ENCODE peak calls at places on chromosomes 6 and 20, in four cellular contexts. N is GM12891, J is endothelial cell of umbilical vein, E is HCT116. G is an unnamed sample.

GRCh38 chr6:167115054-167115453 is 7.8 kb upstream of the CCR6 start:
- DNase-seq in J (no peak), E (no peak), N (no peak), G (no peak)

GRCh38 chr20:60228255-60228654 is 270.0 kb downstream of the CDH26 start:
- DNase-seq in J (no peak), E (no peak), N (no peak), G (no peak)

GRCh38 chr20:36497856-36498255 is 43.5 kb upstream of the MYL9 start:
- DNase-seq in J (no peak), E (no peak), N (no peak), G (no peak)

GRCh38 chr6:130681028-130681427 is 146.2 kb upstream of the SMLR1 start:
- DNase-seq in J (peak; percentile 83), N (no peak), E (no peak), G (no peak)

GRCh38 chr6:119129148-119129967 is 50.9 kb upstream of the FAM184A start:
- DNase-seq in J (peak; percentile 77), N (no peak), E (peak; percentile 72), G (peak; percentile 43)

GRCh38 chr20:23826541-23827018 is at the start of gene CST2:
- DNase-seq in N (no peak), E (no peak), J (no peak), G (no peak)

GRCh38 chr6:170190046-170190445 is 100.8 kb downstream of the DLL1 start:
- DNase-seq in J (no peak), N (no peak), E (no peak), G (no peak)

GRCh38 chr20:54256202-54256601 is 48.3 kb downstream of the PFDN4 start:
- DNase-seq in E (no peak), J (no peak), N (no peak), G (no peak)

GRCh38 chr6:24273471-24273870 is 84.4 kb downstream of the DCDC2 start:
- DNase-seq in J (no peak), N (no peak), E (no peak), G (no peak)

GRCh38 chr6:149933036-149933435 is 8.8 kb upstream of the ULBP2 start:
- DNase-seq in J (no peak), E (no peak), N (no peak), G (no peak)

GRCh38 chr6:156780117-156780641 is 3.0 kb downstream of the ARID1B start:
- DNase-seq in N (no peak), J (peak; percentile 91), E (peak; percentile 70), G (peak; percentile 89)

GRCh38 chr20:22716824-22717351 is 132.5 kb upstream of the FOXA2 start:
- DNase-seq in J (peak; percentile 68), N (no peak), E (no peak), G (no peak)

GRCh38 chr6:131082335-131082734 is 19.3 kb upstream of the EPB41L2 start:
- DNase-seq in J (no peak), E (no peak), N (no peak), G (no peak)

GRCh38 chr20:25197173-25197869 is 1.8 kb downstream of the ENTPD6 start:
- DNase-seq in J (no peak), E (no peak), N (no peak), G (no peak)

GRCh38 chr6:1633366-1634021 is 23.8 kb downstream of the FOXC1 start:
- DNase-seq in J (no peak), E (no peak), N (no peak), G (no peak)

GRCh38 chr20:57564951-57565642 is 4.2 kb downstream of the PCK1 start:
- DNase-seq in E (no peak), N (no peak), J (no peak), G (no peak)

GRCh38 chr20:57566399-57566798 is 5.5 kb downstream of the PCK1 start:
- DNase-seq in N (no peak), E (no peak), J (no peak), G (no peak)

GRCh38 chr20:57568088-57568896 is 7.4 kb downstream of the PCK1 start:
- DNase-seq in J (no peak), E (no peak), N (no peak), G (no peak)

GRCh38 chr20:57567471-57568079 is 6.7 kb downstream of the PCK1 start:
- DNase-seq in N (no peak), J (no peak), E (no peak), G (no peak)

DNA sequence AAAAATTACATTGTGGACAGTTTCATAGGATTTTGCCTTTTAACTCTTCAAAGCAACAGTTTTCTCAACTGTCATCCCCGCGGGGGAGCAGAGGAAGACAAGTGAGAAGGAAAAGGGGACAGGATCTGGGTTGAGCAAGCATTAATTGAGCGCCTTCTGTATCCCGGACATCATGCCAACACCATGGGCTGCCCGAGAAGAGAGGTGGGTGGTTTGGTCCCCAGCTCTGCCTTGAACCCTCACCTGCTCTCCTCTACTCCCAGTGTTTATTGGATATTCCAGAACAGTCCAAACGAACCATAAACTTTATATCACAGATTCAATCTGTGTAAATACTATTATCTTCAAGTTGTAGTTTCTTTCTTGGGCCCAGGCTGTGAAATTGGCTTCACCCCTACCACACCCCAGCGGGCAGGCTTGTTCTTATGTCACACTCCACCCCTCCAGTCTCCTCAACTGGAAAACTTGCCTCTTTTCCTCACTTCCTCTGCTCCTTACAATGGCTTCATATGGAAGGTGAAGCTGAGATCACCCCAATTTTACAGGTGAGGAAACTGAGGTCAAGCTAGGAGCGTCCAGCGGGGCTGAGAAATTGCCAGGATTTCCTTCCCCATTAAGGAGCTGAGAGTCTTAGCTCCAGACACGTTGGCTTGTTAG is 6.0 kb downstream of the PCK1 start:
- DNase-seq in N (no peak), J (no peak), E (no peak), G (no peak)
- TF ChIP-seq POLR2A in N (no peak), J (no peak), E (no peak), G (no peak)

GRCh38 chr6:143744593-143745151 is 66.9 kb downstream of the PHACTR2 start:
- DNase-seq in N (no peak), E (peak; percentile 10), J (no peak), G (no peak)
- TF ChIP-seq POLR2AphosphoS5 in N (no peak), E (no peak), J (no peak), G (no peak)

DNA sequence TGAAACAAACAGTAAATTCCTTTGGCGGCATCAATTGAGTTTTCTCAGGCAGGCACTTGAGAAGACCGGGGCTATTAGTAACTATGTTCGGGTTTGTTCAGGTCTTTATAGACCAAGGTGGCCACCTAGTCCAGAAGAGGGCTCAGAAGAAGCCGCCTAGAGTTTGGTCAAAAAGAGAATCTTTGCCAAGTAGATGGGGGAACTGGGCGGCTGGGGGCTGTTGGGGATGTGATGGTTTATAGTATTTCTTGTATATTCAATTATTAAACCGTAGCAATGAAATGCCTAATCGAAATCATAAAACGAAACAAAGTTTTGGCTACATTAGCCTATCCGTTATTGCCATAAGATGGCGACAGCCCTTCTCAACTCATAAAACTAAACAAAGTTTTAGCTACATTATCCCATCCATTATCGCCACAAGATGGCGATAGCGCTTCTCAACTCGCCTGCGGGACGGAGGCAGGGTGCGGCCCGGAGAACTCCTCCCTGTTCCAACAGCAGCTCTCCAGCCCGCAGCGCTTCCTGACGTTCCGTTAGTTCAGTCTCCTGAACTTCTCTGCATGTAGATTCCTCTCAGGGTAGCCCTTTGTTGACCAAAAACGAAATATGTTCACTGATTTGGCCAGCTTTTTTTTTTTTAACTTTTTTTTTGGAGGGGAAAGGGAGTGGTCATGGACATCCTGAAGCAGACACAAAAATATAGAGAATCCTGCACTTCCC is 120.5 kb upstream of the PRSS16 start:
- DNase-seq in J (peak; percentile 92), N (no peak), E (peak; percentile 85), G (peak; percentile 86)
- TF ChIP-seq POLR2A in J (peak; percentile 46), N (no peak), E (no peak), G (no peak)

GRCh38 chr6:26568601-26569432 is 27.9 kb upstream of the ABT1 start:
- DNase-seq in N (peak; percentile 54), J (peak; percentile 97), E (peak; percentile 92), G (peak; percentile 93)
- TF ChIP-seq POLR2AphosphoS5 in N (no peak), J (peak; percentile 40), E (no peak), G (peak; percentile 94)

DNA sequence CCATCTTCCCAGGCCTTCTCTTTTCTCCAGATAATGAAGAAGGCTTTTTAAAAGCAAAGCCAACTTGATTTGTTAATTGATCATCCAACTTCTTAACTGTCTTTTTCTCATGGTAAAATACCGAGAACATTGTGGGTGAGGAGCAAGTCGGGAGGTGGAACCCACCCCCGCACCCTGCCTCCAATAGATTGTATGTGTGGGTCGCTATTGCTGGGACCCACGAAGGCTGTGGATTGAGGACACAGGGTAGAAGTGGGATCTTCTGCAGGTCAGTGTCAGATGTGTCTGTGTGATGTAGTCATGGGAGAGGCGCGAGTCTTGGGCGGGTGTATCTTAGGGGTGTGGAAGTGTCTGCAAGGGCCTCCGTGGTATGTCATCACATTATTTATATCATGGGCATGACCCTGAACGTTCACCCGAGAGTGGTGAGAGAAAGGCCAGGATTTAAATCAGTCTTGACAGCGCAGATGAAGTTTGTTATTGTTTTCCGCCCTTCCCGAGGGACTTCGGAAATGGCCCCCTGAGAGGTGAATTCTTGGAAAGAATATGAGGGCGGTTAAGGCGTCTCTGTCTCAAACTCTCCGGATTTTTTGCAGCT is 505 bp upstream of the PAQR8 start:
- DNase-seq in E (no peak), J (no peak), N (no peak), G (no peak)
- TF ChIP-seq POLR2A in E (no peak), J (peak; percentile 48), N (no peak), G (no peak)

GRCh38 chr6:153001767-153002612 is 519 bp downstream of the MTRF1L start:
- DNase-seq in N (no peak), J (peak; percentile 59), E (no peak), G (no peak)
- TF ChIP-seq POLR2AphosphoS5 in N (no peak), J (no peak), E (no peak), G (no peak)

GRCh38 chr6:135251964-135252429 is 70.9 kb downstream of the MYB start:
- DNase-seq in E (no peak), J (no peak), N (no peak), G (no peak)

GRCh38 chr6:135254471-135254870 is 73.4 kb downstream of the MYB start:
- DNase-seq in J (no peak), N (no peak), E (no peak), G (no peak)

GRCh38 chr6:135250234-135250633 is 69.1 kb downstream of the MYB start:
- DNase-seq in E (no peak), N (no peak), J (no peak), G (no peak)

GRCh38 chr6:135251416-135251815 is 70.3 kb downstream of the MYB start:
- DNase-seq in E (no peak), N (no peak), J (no peak), G (no peak)

DNA sequence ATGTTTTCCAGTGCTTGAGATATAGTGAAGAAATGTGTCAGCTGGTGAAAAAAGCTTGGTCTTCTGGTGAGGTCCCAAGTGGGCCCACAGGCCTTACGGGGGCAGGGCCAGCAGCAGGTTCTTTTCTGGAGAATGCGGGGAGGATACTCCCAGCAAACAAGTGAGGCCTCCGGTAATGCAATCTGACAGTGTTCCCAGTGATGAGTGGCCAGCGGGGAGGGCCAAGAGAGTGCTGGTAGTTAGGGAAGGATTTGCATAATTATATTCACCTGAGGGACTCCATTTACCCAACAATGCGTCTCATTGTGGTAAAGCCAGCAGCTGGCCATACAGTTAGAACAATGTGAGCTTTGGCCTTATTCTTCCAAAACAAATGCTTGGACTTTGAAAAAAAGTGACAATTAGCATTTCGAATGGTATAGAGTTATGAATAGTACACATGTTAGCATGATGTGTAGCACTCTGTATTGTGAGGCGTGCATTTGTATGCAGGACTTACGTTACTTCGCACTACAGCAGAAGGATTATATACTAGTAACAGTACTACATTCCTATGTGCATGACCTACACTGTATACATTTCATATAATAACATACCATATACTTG is 69.7 kb downstream of the MYB start:
- DNase-seq in E (no peak), N (no peak), J (no peak), G (no peak)
- TF ChIP-seq POLR2A in E (no peak), N (no peak), J (no peak), G (no peak)

GRCh38 chr6:7912024-7912423 is 1.4 kb upstream of the TXNDC5 start:
- DNase-seq in J (no peak), N (no peak), E (no peak), G (no peak)
- TF ChIP-seq POLR2AphosphoS5 in J (no peak), N (no peak), E (no peak), G (no peak)

GRCh38 chr6:7107578-7108195 is at the start of gene RREB1:
- DNase-seq in N (peak; percentile 81), J (peak; percentile 68), E (peak; percentile 15), G (peak; percentile 76)
- TF ChIP-seq POLR2A in N (no peak), J (no peak), E (no peak), G (peak; percentile 56)